ENCODE peak calls at places on chromosomes 3 and 15, in five cellular contexts. S, D, G, I and M are unnamed samples.

GRCh38 chr15:74402337-74402839 is 31.4 kb downstream of the SEMA7A start:
- DNase-seq in S (no peak), D (no peak), G (no peak), I (no peak), M (no peak)

GRCh38 chr3:53224026-53224425 is 31.8 kb downstream of the TKT start:
- DNase-seq in S (no peak), D (no peak), G (no peak), I (no peak), M (no peak)

GRCh38 chr3:183253364-183253960 is 409 bp downstream of the B3GNT5 start:
- DNase-seq in S (peak), D (peak), G (no peak), I (peak), M (peak)

GRCh38 chr3:61537366-61537765 is 24.0 kb upstream of the PTPRG start:
- DNase-seq in S (peak), D (no peak), G (no peak), I (no peak), M (no peak)

GRCh38 chr15:84982301-84982920 is 755 bp downstream of the PDE8A start:
- DNase-seq in S (peak), D (peak), G (no peak), I (peak), M (no peak)

GRCh38 chr15:64354683-64355558 is 1.1 kb downstream of the CSNK1G1 start:
- DNase-seq in S (no peak), D (no peak), G (no peak), I (no peak), M (no peak)

GRCh38 chr15:99424131-99424571 is 141.6 kb upstream of the MEF2A start:
- DNase-seq in S (no peak), D (no peak), G (no peak), I (no peak), M (no peak)

GRCh38 chr3:136954246-136954645 is 3.5 kb upstream of the IL20RB start:
- DNase-seq in S (peak), D (no peak), G (no peak), I (no peak), M (no peak)

GRCh38 chr3:150232992-150233451 is 175.1 kb upstream of the TSC22D2 start:
- DNase-seq in S (no peak), D (no peak), G (no peak), I (no peak), M (no peak)

GRCh38 chr3:47380601-47381316 is at the start of gene PTPN23:
- DNase-seq in S (peak), D (peak), G (peak), I (peak), M (peak)

GRCh38 chr3:23746473-23746872 is 59.3 kb upstream of the UBE2E1 start:
- DNase-seq in S (no peak), D (no peak), G (no peak), I (no peak), M (no peak)

GRCh38 chr3:16482770-16483531 is 30.5 kb downstream of the RFTN1 start:
- DNase-seq in S (peak), D (no peak), G (no peak), I (no peak), M (no peak)

GRCh38 chr3:141782386-141782932 is 19.3 kb downstream of the GRK7 start:
- DNase-seq in S (peak), D (no peak), G (no peak), I (no peak), M (no peak)

GRCh38 chr15:84734794-84735479 is 13.5 kb upstream of the ZNF592 start:
- DNase-seq in S (peak), D (no peak), G (no peak), I (peak), M (peak)

GRCh38 chr3:77149382-77149781 is 109.5 kb downstream of the ROBO2 start:
- DNase-seq in S (no peak), D (no peak), G (no peak), I (no peak), M (no peak)

GRCh38 chr15:50676799-50677483 is 9.7 kb downstream of the TRPM7 start:
- DNase-seq in S (peak), D (no peak), G (no peak), I (no peak), M (peak)

GRCh38 chr15:98599911-98600685 is 48.2 kb upstream of the IGF1R start:
- DNase-seq in S (peak), D (no peak), G (peak), I (peak), M (peak)

GRCh38 chr3:23626442-23626841 is 179.3 kb upstream of the UBE2E1 start:
- DNase-seq in S (no peak), D (no peak), G (no peak), I (no peak), M (no peak)

GRCh38 chr15:40930430-40931299 is 1.5 kb downstream of the DLL4 start:
- DNase-seq in S (peak), D (peak), G (no peak), I (peak), M (no peak)

GRCh38 chr3:5013021-5013906 is 34.0 kb downstream of the BHLHE40 start:
- DNase-seq in S (peak), D (no peak), G (no peak), I (no peak), M (peak)

GRCh38 chr3:52839892-52840545 is 5.2 kb upstream of the MUSTN1 start:
- DNase-seq in S (no peak), D (no peak), G (no peak), I (no peak), M (no peak)

GRCh38 chr3:149658444-149659172 is 783 bp upstream of the WWTR1 start:
- DNase-seq in S (peak), D (peak), G (peak), I (no peak), M (peak)

GRCh38 chr15:32871887-32872286 is 154.1 kb downstream of the GREM1 start:
- DNase-seq in S (no peak), D (no peak), G (no peak), I (no peak), M (no peak)

GRCh38 chr3:170128977-170129431 is 52.5 kb downstream of the PHC3 start:
- DNase-seq in S (peak), D (no peak), G (no peak), I (no peak), M (no peak)

GRCh38 chr3:103295974-103296570 is 861.3 kb downstream of the ZPLD1 start:
- DNase-seq in S (peak), D (no peak), G (no peak), I (no peak), M (peak)

GRCh38 chr3:143697975-143698374 is 150.3 kb downstream of the SLC9A9 start:
- DNase-seq in S (no peak), D (no peak), G (no peak), I (no peak), M (no peak)

GRCh38 chr15:101404245-101404644 is 85.3 kb downstream of the PCSK6 start:
- DNase-seq in S (no peak), D (no peak), G (no peak), I (no peak), M (no peak)

GRCh38 chr15:95326689-95327525 is 1003.6 kb upstream of the NR2F2 start:
- DNase-seq in S (no peak), D (peak), G (no peak), I (no peak), M (no peak)
- H3K4me3 ChIP-seq in S (peak), D (peak), G (peak), I (no peak), M (peak)

DNA sequence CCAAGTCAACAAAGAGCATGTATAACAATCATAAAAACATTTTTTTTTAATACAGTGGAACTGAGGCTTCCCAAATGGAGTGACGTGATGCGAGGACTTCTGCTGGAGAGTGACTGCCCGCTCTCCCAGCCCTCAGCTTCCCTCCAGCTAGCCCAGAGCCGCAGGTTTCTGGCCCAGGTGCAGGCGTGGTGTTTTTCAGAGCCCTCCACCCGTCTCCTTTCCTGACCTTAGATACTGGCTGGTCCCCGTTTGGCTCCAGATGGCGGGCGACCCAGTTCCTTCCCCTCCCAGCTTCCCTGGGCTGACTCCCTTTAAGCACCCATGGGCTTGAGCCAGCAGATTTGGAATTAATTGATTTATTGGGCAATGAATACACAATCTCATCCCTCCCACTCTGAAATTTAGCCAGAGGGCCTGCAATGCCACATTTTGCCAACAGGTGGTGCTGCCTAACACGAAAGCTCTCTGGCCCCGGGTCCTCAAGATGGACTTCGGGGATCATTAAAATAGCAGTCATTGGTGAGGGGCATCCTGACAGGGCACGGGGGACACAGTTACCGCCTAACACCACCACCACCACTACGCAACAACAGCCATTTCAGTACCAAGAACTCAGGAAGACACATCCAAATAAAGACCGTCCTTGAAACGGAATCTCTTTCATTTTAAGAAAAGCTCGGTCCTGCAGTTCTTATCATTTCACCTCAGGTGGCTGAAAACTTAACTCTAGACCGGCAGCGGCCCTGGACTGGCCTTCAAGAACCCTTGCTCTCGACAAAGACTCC is 47.5 kb upstream of the MUC4 start:
- DNase-seq in S (peak), D (peak), G (no peak), I (peak), M (peak)
- H3K4me3 ChIP-seq in S (no peak), D (no peak), G (no peak), I (no peak), M (no peak)

DNA sequence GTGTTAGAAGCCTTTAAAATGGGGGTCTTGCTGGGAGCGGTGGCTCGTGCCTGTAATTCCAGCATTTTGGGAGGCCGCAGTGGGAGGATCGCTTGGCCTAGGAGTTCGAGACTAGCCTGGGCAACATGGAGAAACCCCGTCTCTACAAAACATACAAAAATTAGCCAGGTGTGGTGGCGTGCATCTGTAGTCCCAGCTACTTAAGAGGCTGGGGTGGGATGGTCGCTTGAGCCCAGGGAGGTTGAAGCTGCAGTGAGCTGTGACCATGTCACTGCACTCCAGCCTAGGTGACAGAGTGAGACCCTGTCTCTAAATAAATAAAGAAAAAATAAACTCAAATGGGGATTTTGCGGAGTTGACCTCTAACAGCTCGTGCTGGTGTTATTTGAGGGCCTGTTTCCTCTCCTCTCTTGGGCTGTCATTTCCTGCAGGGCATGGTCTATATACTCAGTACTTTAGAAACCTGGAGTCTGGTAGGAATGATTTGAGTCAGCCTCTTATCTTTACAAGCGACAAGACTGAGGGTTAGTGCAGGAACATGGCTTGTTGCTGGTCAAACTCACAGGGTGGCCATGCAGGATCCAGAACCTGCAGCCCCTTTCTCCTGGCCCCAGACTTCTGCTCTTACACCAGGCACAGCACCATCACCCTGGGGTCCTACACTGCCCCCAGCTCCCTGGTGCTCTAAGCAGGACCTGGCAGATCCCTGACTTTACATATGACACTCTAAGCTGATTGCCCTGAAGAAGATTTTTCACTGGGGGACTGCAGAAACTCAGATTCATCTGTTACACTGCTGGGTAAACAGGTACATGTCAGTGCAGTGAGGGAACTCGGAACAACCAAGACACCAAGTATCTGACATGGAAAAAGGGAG is 15.1 kb downstream of the EHD4 start:
- DNase-seq in S (peak), D (no peak), G (no peak), I (no peak), M (no peak)
- H3K4me3 ChIP-seq in S (no peak), D (no peak), G (no peak), I (no peak), M (no peak)

GRCh38 chr3:155431856-155432570 is 138.5 kb upstream of the STRIT1 start:
- DNase-seq in S (no peak), D (no peak), G (no peak), I (no peak), M (no peak)
- H3K4me3 ChIP-seq in S (no peak), D (no peak), G (no peak), I (no peak), M (no peak)

DNA sequence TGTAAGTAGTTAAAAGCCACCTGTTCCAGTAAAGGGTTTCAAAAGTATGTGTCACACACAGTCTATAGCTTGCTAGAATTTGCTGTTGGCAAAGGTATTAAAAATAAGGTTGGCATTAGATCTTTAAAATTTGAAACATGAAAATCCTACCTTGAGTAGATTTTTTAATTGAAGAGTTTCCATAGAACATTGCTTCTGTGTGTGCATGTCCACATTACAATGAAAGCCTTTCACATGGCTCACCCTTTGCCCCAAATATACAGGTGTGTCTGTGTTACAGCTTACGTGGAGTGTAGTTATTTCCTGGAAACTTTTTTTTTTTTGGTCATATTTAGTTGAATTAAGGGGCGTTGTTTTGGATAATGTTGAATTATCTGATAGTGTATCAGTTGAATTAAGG is 2.2 kb downstream of the ABHD17C start:
- DNase-seq in S (no peak), D (no peak), G (no peak), I (no peak), M (no peak)
- H3K4me3 ChIP-seq in S (no peak), D (no peak), G (peak), I (no peak), M (peak)

DNA sequence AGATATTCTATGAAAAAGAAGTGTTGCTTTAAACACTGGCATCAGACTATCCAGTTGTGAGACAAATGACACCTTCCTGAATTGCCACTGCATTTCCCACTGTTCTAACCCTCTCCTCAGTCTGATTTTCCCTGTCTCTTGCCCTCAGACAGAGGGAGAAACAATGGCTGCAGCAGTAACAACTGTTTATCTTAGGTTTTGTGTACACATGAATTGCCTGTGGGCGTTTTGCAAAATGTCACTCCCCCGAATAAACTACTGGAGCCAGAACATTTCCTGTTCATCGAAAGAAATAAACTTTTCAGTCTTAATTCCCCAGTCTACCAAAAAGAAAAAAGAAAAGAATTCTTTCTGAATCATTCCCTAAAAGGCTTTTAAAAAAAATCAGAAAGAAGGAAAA is 155.1 kb downstream of the MAGI1 start:
- DNase-seq in S (peak), D (no peak), G (no peak), I (no peak), M (no peak)
- H3K4me3 ChIP-seq in S (no peak), D (no peak), G (no peak), I (no peak), M (no peak)

DNA sequence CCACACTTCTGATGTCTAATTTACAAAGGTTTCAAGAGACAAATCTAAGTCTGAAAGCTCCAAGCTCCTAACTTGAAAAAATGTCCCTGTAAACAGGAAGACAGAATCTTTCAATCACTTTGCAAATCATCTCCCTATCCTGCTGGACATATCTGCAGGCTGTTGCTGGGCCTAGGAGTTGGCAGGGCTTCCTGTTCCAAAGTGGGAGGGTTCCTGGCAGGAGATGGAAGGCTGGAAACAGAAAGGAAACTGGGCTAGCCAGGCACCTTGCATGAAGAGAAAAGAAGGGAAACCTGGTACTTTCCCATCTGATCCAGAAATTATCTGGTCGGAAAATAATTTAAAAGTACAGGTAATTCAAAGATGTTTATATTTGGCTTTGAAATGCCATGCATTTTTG is 227.3 kb upstream of the IL12A start:
- DNase-seq in S (peak), D (no peak), G (no peak), I (no peak), M (no peak)
- H3K4me3 ChIP-seq in S (no peak), D (no peak), G (peak), I (no peak), M (no peak)

GRCh38 chr3:114874447-114874846 is 272.6 kb downstream of the ZBTB20 start:
- DNase-seq in S (no peak), D (peak), G (no peak), I (no peak), M (no peak)

GRCh38 chr3:114880078-114880477 is 267.0 kb downstream of the ZBTB20 start:
- DNase-seq in S (peak), D (no peak), G (no peak), I (peak), M (peak)

GRCh38 chr3:114879059-114880031 is 267.7 kb downstream of the ZBTB20 start:
- DNase-seq in S (peak), D (no peak), G (no peak), I (no peak), M (peak)

GRCh38 chr3:114877378-114878118 is 269.5 kb downstream of the ZBTB20 start:
- DNase-seq in S (no peak), D (no peak), G (no peak), I (no peak), M (no peak)

GRCh38 chr3:114878119-114878839 is 268.8 kb downstream of the ZBTB20 start:
- DNase-seq in S (peak), D (no peak), G (no peak), I (no peak), M (peak)
- H3K4me3 ChIP-seq in S (no peak), D (no peak), G (no peak), I (no peak), M (no peak)